ENCODE peak calls at places on chromosomes 3 and 15, in six cellular contexts. I is activated B cell treated with CpG ODN at 0.5 μM for 24 hours, J is esophagus squamous epithelium, R is brain microvascular endothelial cell, B is HFFc6, D is GM10248. T is an unnamed sample.

GRCh38 chr3:31810991-31811433 is 170.1 kb downstream of the OSBPL10 start:
- DNase-seq in D (no peak), B (no peak), J (no peak), I (no peak), R (no peak), T (no peak)

GRCh38 chr15:71627604-71628003 is 182.8 kb upstream of the NR2E3 start:
- DNase-seq in R (no peak), D (no peak), J (no peak), B (no peak), I (no peak), T (no peak)

GRCh38 chr15:64356443-64357040 is 569 bp upstream of the CSNK1G1 start:
- DNase-seq in J (no peak), I (no peak), B (peak; percentile 86), D (peak; percentile 27), R (peak; percentile 85), T (no peak)

GRCh38 chr3:61222428-61222827 is 28.8 kb downstream of the FHIT start:
- DNase-seq in I (no peak), B (no peak), J (no peak), R (no peak), D (no peak), T (no peak)

GRCh38 chr3:141050913-141051632 is at the start of gene SPSB4:
- DNase-seq in D (no peak), R (peak; percentile 28), J (no peak), B (no peak), I (no peak), T (no peak)

GRCh38 chr15:91109885-91110284 is 9.8 kb downstream of the SV2B start:
- DNase-seq in D (no peak), B (no peak), R (no peak), J (no peak), I (no peak), T (no peak)

GRCh38 chr3:188465311-188465710 is 311.4 kb downstream of the LPP start:
- DNase-seq in J (no peak), B (no peak), D (no peak), I (no peak), R (no peak), T (no peak)

GRCh38 chr15:59172289-59172901 is 34.2 kb upstream of the LDHAL6B start:
- DNase-seq in I (no peak), B (no peak), J (no peak), R (no peak), D (no peak), T (no peak)

GRCh38 chr3:181558870-181559269 is 152.9 kb upstream of the SOX2 start:
- DNase-seq in B (no peak), R (no peak), D (no peak), I (no peak), J (no peak), T (no peak)

GRCh38 chr15:100061944-100062343 is 279.8 kb downstream of the ADAMTS17 start:
- DNase-seq in R (no peak), J (no peak), B (no peak), I (no peak), D (peak; percentile 4), T (no peak)

GRCh38 chr3:53104762-53105161 is 25.5 kb downstream of the RFT1 start:
- DNase-seq in R (no peak), J (no peak), B (no peak), D (no peak), I (no peak), T (no peak)

GRCh38 chr15:98870788-98871187 is 136.8 kb downstream of the PGPEP1L start:
- DNase-seq in D (no peak), I (no peak), R (no peak), J (no peak), B (no peak), T (no peak)

GRCh38 chr15:86850939-86851338 is 771.3 kb downstream of the AGBL1 start:
- DNase-seq in J (no peak), R (no peak), B (no peak), D (no peak), I (no peak), T (no peak)

GRCh38 chr3:116770815-116771450 is 61.4 kb downstream of the TUSC7 start:
- DNase-seq in D (peak; percentile 44), I (peak; percentile 16), J (no peak), B (peak; percentile 65), R (peak; percentile 82), T (peak; percentile 22)

GRCh38 chr15:41993447-41994170 is 21.3 kb upstream of the EHD4 start:
- DNase-seq in I (no peak), B (no peak), R (no peak), D (no peak), J (no peak), T (no peak)

GRCh38 chr3:42936157-42936981 is 30.4 kb downstream of the ZNF662 start:
- DNase-seq in I (no peak), R (peak; percentile 45), J (no peak), B (no peak), D (no peak), T (no peak)

GRCh38 chr3:110799236-110799635 is 272.4 kb upstream of the NECTIN3 start:
- DNase-seq in B (no peak), J (no peak), I (no peak), R (no peak), D (no peak), T (peak; percentile 50)

DNA sequence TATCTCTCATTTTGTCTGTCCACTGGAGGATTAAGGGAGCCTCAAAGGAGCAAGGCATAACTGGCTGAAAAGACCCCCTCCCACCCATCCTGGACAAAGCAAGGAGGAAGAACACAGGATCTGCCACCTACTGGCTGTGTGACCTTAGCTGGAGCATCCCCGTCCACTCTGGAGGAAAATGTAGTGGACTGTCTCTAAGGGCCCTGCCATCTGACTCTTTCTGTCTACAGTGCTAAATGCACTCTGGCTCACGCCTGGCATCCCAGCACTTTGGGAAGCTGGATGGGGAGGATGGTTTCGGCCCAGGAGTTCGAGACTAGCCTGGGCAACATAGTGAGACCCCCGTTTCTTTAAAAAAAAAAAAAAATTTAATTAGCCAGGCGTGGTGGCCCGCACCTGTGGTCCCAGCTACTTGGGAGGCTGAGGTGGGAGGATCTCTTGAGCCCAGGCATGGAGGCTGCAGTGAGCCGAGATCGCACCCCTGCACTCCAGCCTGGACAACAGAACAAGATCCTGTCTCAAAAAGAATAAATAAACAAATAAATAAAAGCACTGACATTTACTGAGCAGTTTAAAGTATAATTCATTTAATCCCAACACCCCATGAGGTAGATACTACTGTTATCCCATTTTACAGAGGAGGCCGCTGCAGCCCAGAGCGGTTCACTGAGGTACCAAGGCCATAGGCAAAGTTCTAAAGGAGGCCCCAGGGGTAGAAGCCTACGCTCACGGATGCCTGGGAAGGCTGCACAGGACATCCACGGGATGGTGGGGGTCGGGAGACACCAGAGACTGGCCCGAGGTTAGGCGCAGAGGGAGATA is 1.1 kb downstream of the TBC1D2B start:
- DNase-seq in R (no peak), I (no peak), B (no peak), J (no peak), D (no peak), T (no peak)
- TF ChIP-seq CTCF in R (peak; percentile 35), I (no peak), B (peak; percentile 60), J (no peak), D (peak; percentile 27), T (no peak)

DNA sequence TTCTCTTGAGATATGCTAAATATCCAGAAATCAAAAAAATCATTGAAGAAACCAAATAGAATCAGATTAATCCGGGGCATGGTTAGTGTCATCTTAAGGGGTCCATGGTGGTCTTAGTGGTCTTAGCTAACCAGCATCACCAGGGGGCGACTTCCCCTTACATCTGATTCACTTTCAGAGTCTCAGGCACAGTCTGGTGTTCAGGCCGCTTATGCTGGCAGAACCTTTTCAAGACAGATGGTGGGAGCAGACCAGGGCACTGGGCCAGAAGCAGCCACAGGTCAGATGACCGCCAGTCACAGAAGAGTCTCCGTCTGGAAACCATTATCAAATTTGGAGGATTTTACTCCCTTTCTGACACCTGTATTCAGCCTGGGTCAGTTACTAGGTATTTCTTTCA is 365.7 kb downstream of the GBE1 start:
- DNase-seq in J (no peak), D (no peak), B (no peak), I (no peak), R (no peak), T (no peak)
- TF ChIP-seq CTCF in J (no peak), D (no peak), B (peak; percentile 24), I (no peak), R (peak; percentile 13), T (no peak)

DNA sequence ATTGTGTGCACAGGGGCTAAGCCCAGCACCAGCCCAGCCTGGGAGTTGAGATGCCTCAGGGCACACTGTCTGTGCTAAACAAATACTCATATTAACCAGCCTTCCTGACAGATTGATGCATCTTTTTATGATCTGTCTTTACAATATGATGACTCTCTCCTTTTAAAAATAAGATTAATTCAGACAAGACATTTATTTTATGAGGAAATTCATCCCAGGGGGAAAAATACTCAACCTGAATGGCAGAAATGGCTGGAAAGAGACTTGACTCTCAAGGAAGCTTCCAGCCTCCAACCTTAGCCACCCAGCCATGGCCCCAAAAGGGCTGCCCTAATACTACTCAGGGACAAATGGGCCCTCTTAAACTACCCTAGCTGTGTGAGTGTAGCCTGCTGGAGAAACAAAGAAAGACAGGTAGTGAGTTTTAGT is 46.9 kb downstream of the NOX5 start:
- DNase-seq in J (no peak), D (no peak), I (no peak), B (no peak), R (no peak), T (no peak)
- TF ChIP-seq CTCF in J (peak; percentile 22), D (no peak), I (no peak), B (peak; percentile 38), R (peak; percentile 9), T (peak; percentile 25)

GRCh38 chr3:109081746-109082510 is 36.0 kb downstream of the MORC1 start:
- DNase-seq in D (peak; percentile 49), R (peak; percentile 36), J (no peak), I (peak; percentile 23), B (peak; percentile 1), T (peak; percentile 19)
- TF ChIP-seq CTCF in D (peak; percentile 78), R (peak; percentile 83), J (peak; percentile 56), I (no peak), B (peak; percentile 87), T (peak; percentile 84)

GRCh38 chr3:115084686-115085085 is 62.4 kb downstream of the ZBTB20 start:
- DNase-seq in J (no peak), D (no peak), B (no peak), R (no peak), I (no peak), T (no peak)

GRCh38 chr3:115086379-115086778 is 60.7 kb downstream of the ZBTB20 start:
- DNase-seq in D (no peak), J (no peak), R (no peak), I (no peak), B (no peak), T (no peak)

GRCh38 chr3:115087512-115087911 is 59.6 kb downstream of the ZBTB20 start:
- DNase-seq in B (no peak), R (no peak), I (no peak), D (no peak), J (no peak), T (no peak)

GRCh38 chr3:115081444-115081843 is 65.6 kb downstream of the ZBTB20 start:
- DNase-seq in R (no peak), D (no peak), I (no peak), B (no peak), J (no peak), T (no peak)

DNA sequence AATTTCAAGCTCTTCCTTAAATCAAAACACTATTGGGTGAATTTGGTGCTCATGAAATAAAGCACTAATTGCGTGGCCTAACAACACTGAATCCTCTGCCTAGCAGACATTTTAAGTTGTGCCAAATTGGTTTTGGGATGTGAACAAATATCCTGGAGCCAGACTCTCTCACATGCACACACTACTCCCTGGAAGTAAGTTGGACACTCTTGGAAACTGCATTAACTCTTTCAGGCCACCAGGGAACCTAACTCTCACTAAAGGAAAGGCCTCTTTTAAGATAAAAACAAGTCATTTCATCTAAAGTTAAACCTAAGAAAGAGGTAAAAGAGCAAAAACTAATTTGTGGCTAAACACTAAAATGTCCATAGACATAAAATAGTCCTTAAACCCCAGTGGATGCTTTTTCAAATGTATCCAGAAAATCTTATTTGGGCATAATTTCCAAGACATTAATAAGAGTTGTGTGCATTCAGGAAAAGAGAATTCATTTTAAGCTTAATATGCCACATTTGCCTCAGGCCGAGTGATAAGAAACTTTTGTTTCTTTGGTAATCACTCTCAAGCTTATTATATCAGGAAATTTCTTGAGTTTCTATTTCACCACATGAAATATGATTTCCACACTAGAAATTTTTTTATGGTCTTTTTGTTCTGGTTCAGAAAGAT is 61.8 kb downstream of the ZBTB20 start:
- DNase-seq in B (no peak), D (no peak), I (no peak), J (no peak), R (no peak), T (no peak)
- TF ChIP-seq CTCF in B (peak; percentile 68), D (no peak), I (no peak), J (peak; percentile 26), R (peak; percentile 55), T (peak; percentile 25)

T was measured in foreskin keratinocyte.